ENCODE peak calls at places on chromosomes 13 and 19, in four cellular contexts. K is fibroblast of the aortic adventitia, N is body of pancreas, D is tibial artery. T is an unnamed sample.

GRCh38 chr19:31380854-31381253 is 31.6 kb upstream of the TSHZ3 start:
- DNase-seq in K (no peak), N (no peak), D (no peak), T (no peak)

GRCh38 chr13:48827709-48828108 is 148.0 kb upstream of the FNDC3A start:
- DNase-seq in K (no peak), N (no peak), D (no peak), T (no peak)

GRCh38 chr13:93476175-93476574 is 249.6 kb downstream of the GPC6 start:
- DNase-seq in K (peak), N (no peak), D (no peak), T (no peak)

GRCh38 chr19:10603873-10604459 is 16.9 kb upstream of the AP1M2 start:
- DNase-seq in K (peak), N (peak), D (peak), T (no peak)

GRCh38 chr19:58536852-58537798 is 6.7 kb upstream of the TRIM28 start:
- DNase-seq in K (no peak), N (no peak), D (no peak), T (no peak)

GRCh38 chr13:54742984-54743383 is 1714.4 kb downstream of the OLFM4 start:
- DNase-seq in K (no peak), N (no peak), D (no peak), T (no peak)

GRCh38 chr13:111943229-111943795 is 123.6 kb upstream of the SOX1 start:
- DNase-seq in K (no peak), N (no peak), D (no peak), T (no peak)

GRCh38 chr13:94056362-94056990 is 423.0 kb downstream of the DCT start:
- DNase-seq in K (no peak), N (no peak), D (no peak), T (no peak)

GRCh38 chr13:94088742-94089141 is 390.7 kb downstream of the DCT start:
- DNase-seq in K (no peak), N (no peak), D (no peak), T (no peak)

GRCh38 chr13:81757348-81757950 is 1416.5 kb upstream of the SPRY2 start:
- DNase-seq in K (no peak), N (no peak), D (no peak), T (no peak)

DNA sequence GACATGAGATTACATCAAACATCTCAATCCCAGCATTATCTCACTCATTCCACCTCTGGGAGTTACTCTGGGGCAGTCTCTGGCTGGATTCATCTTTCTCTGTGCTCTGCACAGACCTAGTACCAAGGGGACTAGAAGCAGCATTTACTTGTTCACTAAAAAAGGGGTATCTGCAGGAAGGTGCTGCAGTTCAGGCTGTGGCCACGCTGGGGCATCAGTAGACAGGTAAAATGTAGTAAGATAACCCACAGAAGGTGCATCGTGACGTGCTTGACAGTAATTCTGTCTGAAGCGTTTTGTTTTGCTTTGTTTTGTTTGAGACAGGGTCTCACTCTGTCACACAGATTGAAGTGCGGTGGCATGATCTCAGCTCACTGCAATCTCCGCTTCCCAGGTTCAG is 29.3 kb downstream of the ZNF564 start:
- DNase-seq in K (no peak), N (no peak), D (no peak), T (no peak)
- TF ChIP-seq CTCF in K (peak), N (no peak), D (no peak), T (no peak)

DNA sequence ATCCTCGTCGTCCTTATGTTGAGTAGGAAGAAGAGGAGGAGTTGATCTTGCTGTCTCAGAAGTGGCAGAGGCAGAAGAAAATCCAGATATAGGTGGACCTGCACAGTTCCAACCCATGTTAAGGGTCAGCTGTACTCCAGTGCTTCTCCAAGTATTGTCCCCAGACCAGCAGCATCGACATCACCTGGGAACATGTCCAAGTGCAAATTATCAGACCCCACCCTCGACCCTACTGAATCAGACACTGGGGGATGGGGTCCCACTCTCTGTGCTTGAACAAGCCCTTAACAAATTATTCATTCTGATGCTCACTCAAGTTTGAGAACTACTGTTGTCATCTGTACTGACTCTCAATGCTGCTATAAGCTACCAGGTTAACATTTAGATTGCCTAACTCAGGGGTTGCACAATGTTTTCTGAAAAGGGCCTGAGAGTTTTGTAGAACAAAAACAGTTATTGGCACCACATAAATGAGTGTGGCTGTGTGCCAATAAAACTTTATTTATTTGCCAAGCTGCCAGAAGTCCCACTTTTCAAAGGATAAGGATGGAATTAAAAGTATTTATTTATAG is 226.7 kb upstream of the IPO5 start:
- DNase-seq in K (peak), N (no peak), D (no peak), T (no peak)
- TF ChIP-seq CTCF in K (no peak), N (no peak), D (no peak), T (no peak)

GRCh38 chr13:68810660-68811059 is 1297.0 kb upstream of the ATXN8OS start:
- DNase-seq in K (no peak), N (no peak), D (no peak), T (no peak)
- TF ChIP-seq CTCF in K (no peak), N (no peak), D (no peak), T (peak)

GRCh38 chr19:7831452-7831851 is 1.4 kb downstream of the EVI5L start:
- DNase-seq in K (peak), N (no peak), D (no peak), T (no peak)
- TF ChIP-seq CTCF in K (peak), N (no peak), D (no peak), T (peak)

GRCh38 chr19:5122671-5123409 is 153.9 kb downstream of the KDM4B start:
- DNase-seq in K (no peak), N (no peak), D (no peak), T (no peak)

GRCh38 chr19:5120321-5120720 is 151.4 kb downstream of the KDM4B start:
- DNase-seq in K (no peak), N (no peak), D (no peak), T (no peak)

GRCh38 chr19:5120833-5121232 is 151.9 kb downstream of the KDM4B start:
- DNase-seq in K (no peak), N (no peak), D (no peak), T (no peak)

GRCh38 chr19:5122121-5122400 is 153.1 kb downstream of the KDM4B start:
- DNase-seq in K (no peak), N (no peak), D (no peak), T (no peak)

GRCh38 chr19:5121286-5122120 is 152.6 kb downstream of the KDM4B start:
- DNase-seq in K (no peak), N (no peak), D (no peak), T (no peak)
- TF ChIP-seq CTCF in K (no peak), N (no peak), D (no peak), T (no peak)

GRCh38 chr13:51479199-51479523 is 26.3 kb upstream of the INTS6 start:
- DNase-seq in K (peak), N (no peak), D (no peak), T (no peak)
- TF ChIP-seq CTCF in K (no peak), N (no peak), D (no peak), T (no peak)

GRCh38 chr13:75285310-75285709 is 196.7 kb downstream of the TBC1D4 start:
- DNase-seq in K (no peak), N (no peak), D (no peak), T (no peak)
- TF ChIP-seq CTCF in K (no peak), N (no peak), D (no peak), T (no peak)

DNA sequence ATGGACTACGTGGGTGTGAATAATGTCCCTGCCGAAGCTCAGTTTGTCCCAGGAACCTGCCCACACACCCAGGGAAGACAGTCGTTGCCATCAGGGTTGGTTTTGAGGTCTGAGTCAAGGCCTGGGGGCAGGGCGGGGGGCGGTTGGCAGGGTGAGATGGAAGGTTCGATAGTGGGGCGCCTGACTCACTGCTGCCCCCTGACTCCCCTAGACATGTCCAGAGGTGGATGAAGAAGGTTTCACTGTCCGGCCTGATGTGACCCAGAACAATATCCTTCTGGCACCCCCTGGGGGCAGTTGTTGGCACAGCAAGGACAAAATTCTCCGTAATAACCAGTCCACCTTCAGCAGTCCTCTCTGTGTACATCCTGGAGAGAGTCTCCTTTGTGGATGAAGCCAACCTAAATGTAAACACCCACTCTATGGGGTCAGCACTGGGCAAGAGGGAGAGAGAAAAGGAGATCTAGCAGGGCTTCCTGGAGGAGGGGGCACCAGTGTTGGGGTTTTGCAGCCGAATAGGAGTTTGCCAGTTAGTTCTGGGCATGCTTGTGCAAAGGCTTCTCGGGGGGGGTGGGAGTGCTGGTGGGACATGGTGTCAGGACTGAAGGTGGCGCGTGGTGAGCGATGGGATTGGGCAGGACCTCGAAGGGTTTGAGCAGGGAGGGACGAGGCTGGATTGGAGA is 19.6 kb upstream of the B3GNT3 start:
- DNase-seq in K (peak), N (peak), D (no peak), T (no peak)
- TF ChIP-seq CTCF in K (peak), N (peak), D (no peak), T (peak)

T was measured in D721Med.